ENCODE peak calls at places on chromosomes 4 and X, in eight cellular contexts. O, F, K, T, U, W, N and V are unnamed samples.
A peak's percentile ranks its signal among the peaks of the same experiment; 100 is the strongest.

GRCh38 chr4:48342559-48342878 is 1.2 kb downstream of the SLAIN2 start:
- DNase-seq in O (no peak), U (no peak), F (peak; percentile 7), N (peak; percentile 51), T (no peak), K (no peak), W (peak; percentile 25), V (no peak)

GRCh38 chrX:40855411-40855810 is 120.1 kb upstream of the MED14 start:
- DNase-seq in K (no peak), N (no peak), W (no peak), U (no peak), T (no peak), F (no peak), O (no peak), V (no peak)

GRCh38 chrX:45756562-45756961 is 555.9 kb upstream of the DIPK2B start:
- DNase-seq in N (no peak), W (no peak), F (no peak), T (no peak), U (no peak), K (no peak), O (no peak), V (no peak)

GRCh38 chr4:171718069-171718468 is 95.1 kb upstream of the GALNTL6 start:
- DNase-seq in U (no peak), W (no peak), F (no peak), O (no peak), T (no peak), K (no peak), N (no peak), V (no peak)

GRCh38 chrX:53685711-53686110 is 808 bp downstream of the HUWE1 start:
- DNase-seq in T (no peak), N (no peak), F (no peak), K (no peak), O (no peak), U (no peak), W (peak; percentile 44), V (no peak)

GRCh38 chrX:112641449-112641848 is 38.3 kb downstream of the LHFPL1 start:
- DNase-seq in K (no peak), U (no peak), N (no peak), F (no peak), T (no peak), W (no peak), O (no peak), V (no peak)

GRCh38 chrX:586351-586750 is 44.2 kb upstream of the SHOX start:
- DNase-seq in F (no peak), T (no peak), W (no peak), U (no peak), N (no peak), K (no peak), O (no peak), V (no peak)

GRCh38 chr4:27357283-27357682 is 496.6 kb downstream of the STIM2 start:
- DNase-seq in F (no peak), W (no peak), U (no peak), O (no peak), N (peak; percentile 6), T (no peak), K (no peak), V (no peak)

GRCh38 chr4:140790171-140790570 is 34.0 kb upstream of the TBC1D9 start:
- DNase-seq in F (peak; percentile 18), T (no peak), O (no peak), K (no peak), W (no peak), U (no peak), N (no peak), V (no peak)

GRCh38 chr4:153205028-153205648 is 895 bp downstream of the TRIM2 start:
- DNase-seq in W (peak; percentile 73), N (no peak), K (no peak), F (peak; percentile 59), U (peak; percentile 16), O (peak; percentile 24), T (no peak), V (no peak)